ENCODE peak calls at places on chromosomes 4 and X, in ten cellular contexts. B is AG10803; V is CD4-positive, alpha-beta T cell; G is GM06990; H is transverse colon; A is body of pancreas; T is CD8-positive, alpha-beta T cell; Z is HFFc6; F is fibroblast of mammary gland; K is tibial nerve. W is an unnamed sample.

GRCh38 chrX:48509245-48509590 is 426 bp downstream of the PORCN start:
- DNase-seq in B (no peak), V (no peak), G (no peak), H (no peak), A (no peak), T (peak; percentile 28), Z (no peak), F (no peak), K (no peak), W (no peak)

GRCh38 chrX:87299563-87300160 is 217.9 kb upstream of the KLHL4 start:
- DNase-seq in B (peak; percentile 0), V (no peak), G (no peak), H (no peak), A (no peak), T (no peak), Z (no peak), F (peak; percentile 27), K (no peak), W (peak; percentile 9)

GRCh38 chr4:110364911-110365520 is 110.9 kb upstream of the ENPEP start:
- DNase-seq in B (peak; percentile 19), V (no peak), G (no peak), H (no peak), A (no peak), T (no peak), Z (no peak), F (peak; percentile 25), K (no peak), W (no peak)

GRCh38 chrX:53458082-53458481 is 23.9 kb upstream of the HSD17B10 start:
- DNase-seq in B (no peak), V (no peak), G (no peak), H (no peak), A (no peak), T (no peak), Z (peak; percentile 29), F (peak; percentile 49), K (no peak), W (no peak)

GRCh38 chr4:25144870-25145481 is 15.3 kb downstream of the SEPSECS start:
- DNase-seq in B (peak; percentile 32), V (no peak), G (no peak), H (no peak), A (no peak), T (no peak), Z (peak; percentile 32), F (peak; percentile 53), K (no peak), W (peak; percentile 31)

GRCh38 chrX:30895331-30895730 is 6.3 kb upstream of the TAB3 start:
- DNase-seq in B (no peak), V (no peak), G (no peak), H (no peak), A (no peak), T (no peak), Z (peak; percentile 7), F (no peak), K (no peak), W (no peak)

GRCh38 chrX:17474892-17475291 is 99.9 kb downstream of the NHS start:
- DNase-seq in B (peak; percentile 67), V (no peak), G (no peak), H (no peak), A (no peak), T (no peak), Z (peak; percentile 43), F (peak; percentile 80), K (no peak), W (no peak)

GRCh38 chr4:138310991-138311390 is 68.8 kb upstream of the SLC7A11 start:
- DNase-seq in B (peak; percentile 91), V (no peak), G (no peak), H (no peak), A (no peak), T (no peak), Z (peak; percentile 52), F (peak; percentile 36), K (no peak), W (no peak)

DNA sequence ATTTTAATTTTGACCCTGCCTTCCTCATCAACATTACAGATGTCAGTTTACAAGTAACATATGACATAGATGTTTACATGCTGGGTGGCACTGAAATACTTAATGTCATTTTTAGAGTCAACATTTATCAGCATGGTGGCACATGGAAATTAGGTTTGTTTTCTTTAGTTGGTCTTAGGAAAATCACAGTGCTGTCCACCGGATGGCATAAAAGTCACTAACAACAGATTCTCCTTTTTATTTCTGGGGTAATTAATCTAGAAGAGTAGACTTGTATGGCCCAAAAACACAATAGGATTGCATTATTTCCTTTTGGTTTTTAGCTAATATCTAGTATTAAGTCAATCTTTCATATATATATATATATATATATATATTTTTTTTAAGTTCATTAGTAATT is 88.6 kb upstream of the HHIP start:
- DNase-seq in B (no peak), V (no peak), G (no peak), H (no peak), A (no peak), T (no peak), Z (peak; percentile 21), F (peak; percentile 33), K (no peak), W (no peak)
- TF ChIP-seq CTCF in B (no peak), V (no peak), G (no peak), H (no peak), A (no peak), T (no peak), Z (peak; percentile 58), F (no peak), K (no peak), W (no peak)

GRCh38 chrX:68824152-68824433 is 4.7 kb upstream of the EFNB1 start:
- DNase-seq in B (no peak), V (no peak), G (no peak), H (no peak), A (no peak), T (no peak), Z (no peak), F (no peak), K (no peak), W (no peak)

GRCh38 chrX:68824565-68825125 is 4.2 kb upstream of the EFNB1 start:
- DNase-seq in B (no peak), V (no peak), G (no peak), H (no peak), A (no peak), T (no peak), Z (no peak), F (no peak), K (no peak), W (no peak)

GRCh38 chrX:68821616-68822015 is 7.2 kb upstream of the EFNB1 start:
- DNase-seq in B (no peak), V (no peak), G (no peak), H (no peak), A (no peak), T (no peak), Z (no peak), F (no peak), K (no peak), W (no peak)

GRCh38 chrX:68822641-68823410 is 6.0 kb upstream of the EFNB1 start:
- DNase-seq in B (peak; percentile 48), V (no peak), G (no peak), H (no peak), A (peak; percentile 54), T (no peak), Z (peak; percentile 36), F (peak; percentile 64), K (no peak), W (peak; percentile 48)

GRCh38 chrX:68823413-68824151 is 5.2 kb upstream of the EFNB1 start:
- DNase-seq in B (no peak), V (no peak), G (no peak), H (no peak), A (no peak), T (no peak), Z (no peak), F (no peak), K (no peak), W (no peak)
- TF ChIP-seq CTCF in B (no peak), V (no peak), G (peak; percentile 10), H (no peak), A (no peak), T (no peak), Z (no peak), F (no peak), K (no peak), W (no peak)

DNA sequence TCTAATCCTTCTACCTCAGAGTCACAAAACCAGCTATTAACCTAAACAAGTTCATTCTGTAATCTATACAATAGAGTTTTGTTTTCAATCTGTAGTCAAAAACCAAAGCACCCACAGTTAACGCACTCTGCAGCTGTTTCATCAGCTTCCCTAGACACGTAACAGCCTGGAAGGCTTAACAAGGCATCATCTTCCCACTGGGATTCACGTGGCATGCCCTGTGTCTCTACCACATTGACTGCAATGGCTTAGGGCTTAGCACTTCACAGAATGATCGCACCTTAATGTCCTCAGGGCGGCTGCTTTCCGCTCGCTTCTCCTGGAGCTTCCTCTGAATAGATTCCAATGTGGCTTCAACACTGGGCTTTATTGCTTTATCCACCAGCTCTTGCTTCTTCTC is 49.7 kb upstream of the NAP1L5 start:
- DNase-seq in B (no peak), V (no peak), G (no peak), H (no peak), A (no peak), T (no peak), Z (no peak), F (no peak), K (no peak), W (no peak)
- TF ChIP-seq CTCF in B (no peak), V (no peak), G (no peak), H (no peak), A (no peak), T (no peak), Z (no peak), F (no peak), K (no peak), W (no peak)

DNA sequence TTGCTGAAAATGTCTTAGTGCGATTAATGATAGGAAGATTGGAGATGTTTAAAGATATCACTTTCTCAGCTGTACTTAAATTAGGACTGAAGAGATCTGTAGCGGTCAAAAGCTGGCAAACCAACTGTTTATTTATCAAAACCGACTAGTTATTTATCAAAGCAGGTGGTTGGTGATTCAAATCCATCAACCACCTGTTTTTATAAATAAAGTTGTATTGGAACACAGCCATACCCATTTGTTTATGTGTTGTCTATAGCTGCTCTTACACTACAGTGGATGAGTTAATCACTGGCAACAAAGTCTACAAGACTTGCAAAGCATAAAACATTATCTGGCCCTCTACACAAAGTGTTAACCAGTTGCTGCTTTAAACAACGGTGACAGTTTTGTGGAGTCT is 76.8 kb downstream of the IL15 start:
- DNase-seq in B (no peak), V (no peak), G (no peak), H (no peak), A (no peak), T (no peak), Z (no peak), F (peak; percentile 6), K (no peak), W (no peak)
- TF ChIP-seq CTCF in B (no peak), V (no peak), G (no peak), H (no peak), A (no peak), T (no peak), Z (no peak), F (no peak), K (no peak), W (no peak)

W was measured in GM13977.